ENCODE peak calls at places on chromosomes 16 and 17, in eight cellular contexts. One of them, this sample, is unnamed.

GRCh38 chr17:78991906-78992532 is 12.3 kb upstream of the LGALS3BP start:
- DNase-seq in T-helper 17 cell: no peak
- DNase-seq in IMR-90: no peak
- DNase-seq in stimulated activated CD8-positive, alpha-beta memory T cell treated with anti-CD3 and anti-CD28 coated beads, Interleukin-4, amount 100 ng/mL, for 1 hour: no peak
- DNase-seq in stimulated activated CD4-positive, alpha-beta T cell treated with anti-CD3 and anti-CD28 coated beads, TNF-alpha, amount 100 ng/mL, for 4 hours: no peak
- DNase-seq in colonic mucosa: no peak
- DNase-seq in mucosa of descending colon: peak
- DNase-seq in natural killer cell: no peak
- DNase-seq in this sample: no peak

GRCh38 chr17:61451538-61452300 is 503 bp upstream of the TBX4 start:
- DNase-seq in T-helper 17 cell: no peak
- DNase-seq in IMR-90: no peak
- DNase-seq in stimulated activated CD8-positive, alpha-beta memory T cell treated with anti-CD3 and anti-CD28 coated beads, Interleukin-4, amount 100 ng/mL, for 1 hour: no peak
- DNase-seq in stimulated activated CD4-positive, alpha-beta T cell treated with anti-CD3 and anti-CD28 coated beads, TNF-alpha, amount 100 ng/mL, for 4 hours: no peak
- DNase-seq in colonic mucosa: no peak
- DNase-seq in mucosa of descending colon: no peak
- DNase-seq in natural killer cell: no peak
- DNase-seq in this sample: no peak

GRCh38 chr16:81636298-81636960 is 142.7 kb upstream of the PLCG2 start:
- DNase-seq in T-helper 17 cell: no peak
- DNase-seq in IMR-90: no peak
- DNase-seq in stimulated activated CD8-positive, alpha-beta memory T cell treated with anti-CD3 and anti-CD28 coated beads, Interleukin-4, amount 100 ng/mL, for 1 hour: no peak
- DNase-seq in stimulated activated CD4-positive, alpha-beta T cell treated with anti-CD3 and anti-CD28 coated beads, TNF-alpha, amount 100 ng/mL, for 4 hours: no peak
- DNase-seq in colonic mucosa: no peak
- DNase-seq in mucosa of descending colon: no peak
- DNase-seq in natural killer cell: no peak
- DNase-seq in this sample: no peak

GRCh38 chr17:36592316-36592710 is 634 bp downstream of the DHRS11 start:
- DNase-seq in T-helper 17 cell: no peak
- DNase-seq in IMR-90: no peak
- DNase-seq in stimulated activated CD8-positive, alpha-beta memory T cell treated with anti-CD3 and anti-CD28 coated beads, Interleukin-4, amount 100 ng/mL, for 1 hour: no peak
- DNase-seq in stimulated activated CD4-positive, alpha-beta T cell treated with anti-CD3 and anti-CD28 coated beads, TNF-alpha, amount 100 ng/mL, for 4 hours: no peak
- DNase-seq in colonic mucosa: peak
- DNase-seq in mucosa of descending colon: peak
- DNase-seq in natural killer cell: no peak
- DNase-seq in this sample: no peak

GRCh38 chr17:30158896-30159625 is 42.4 kb downstream of the NSRP1 start:
- DNase-seq in T-helper 17 cell: no peak
- DNase-seq in IMR-90: no peak
- DNase-seq in stimulated activated CD8-positive, alpha-beta memory T cell treated with anti-CD3 and anti-CD28 coated beads, Interleukin-4, amount 100 ng/mL, for 1 hour: no peak
- DNase-seq in stimulated activated CD4-positive, alpha-beta T cell treated with anti-CD3 and anti-CD28 coated beads, TNF-alpha, amount 100 ng/mL, for 4 hours: no peak
- DNase-seq in colonic mucosa: no peak
- DNase-seq in mucosa of descending colon: no peak
- DNase-seq in natural killer cell: no peak
- DNase-seq in this sample: no peak

GRCh38 chr16:16092925-16093624 is 130.2 kb downstream of the ABCC6 start:
- DNase-seq in T-helper 17 cell: no peak
- DNase-seq in IMR-90: peak
- DNase-seq in stimulated activated CD8-positive, alpha-beta memory T cell treated with anti-CD3 and anti-CD28 coated beads, Interleukin-4, amount 100 ng/mL, for 1 hour: no peak
- DNase-seq in stimulated activated CD4-positive, alpha-beta T cell treated with anti-CD3 and anti-CD28 coated beads, TNF-alpha, amount 100 ng/mL, for 4 hours: no peak
- DNase-seq in colonic mucosa: no peak
- DNase-seq in mucosa of descending colon: peak
- DNase-seq in natural killer cell: no peak
- DNase-seq in this sample: peak

GRCh38 chr16:17211797-17212196 is 259.0 kb downstream of the XYLT1 start:
- DNase-seq in T-helper 17 cell: no peak
- DNase-seq in IMR-90: no peak
- DNase-seq in stimulated activated CD8-positive, alpha-beta memory T cell treated with anti-CD3 and anti-CD28 coated beads, Interleukin-4, amount 100 ng/mL, for 1 hour: no peak
- DNase-seq in stimulated activated CD4-positive, alpha-beta T cell treated with anti-CD3 and anti-CD28 coated beads, TNF-alpha, amount 100 ng/mL, for 4 hours: peak
- DNase-seq in colonic mucosa: no peak
- DNase-seq in mucosa of descending colon: peak
- DNase-seq in natural killer cell: no peak
- DNase-seq in this sample: no peak

GRCh38 chr16:46801428-46802049 is 29.4 kb downstream of the C16orf87 start:
- DNase-seq in T-helper 17 cell: no peak
- DNase-seq in IMR-90: peak
- DNase-seq in stimulated activated CD8-positive, alpha-beta memory T cell treated with anti-CD3 and anti-CD28 coated beads, Interleukin-4, amount 100 ng/mL, for 1 hour: no peak
- DNase-seq in stimulated activated CD4-positive, alpha-beta T cell treated with anti-CD3 and anti-CD28 coated beads, TNF-alpha, amount 100 ng/mL, for 4 hours: no peak
- DNase-seq in colonic mucosa: no peak
- DNase-seq in mucosa of descending colon: no peak
- DNase-seq in natural killer cell: no peak
- DNase-seq in this sample: peak

GRCh38 chr17:46190763-46191162 is 2.5 kb downstream of the KANSL1 start:
- DNase-seq in T-helper 17 cell: no peak
- DNase-seq in IMR-90: peak
- DNase-seq in stimulated activated CD8-positive, alpha-beta memory T cell treated with anti-CD3 and anti-CD28 coated beads, Interleukin-4, amount 100 ng/mL, for 1 hour: no peak
- DNase-seq in stimulated activated CD4-positive, alpha-beta T cell treated with anti-CD3 and anti-CD28 coated beads, TNF-alpha, amount 100 ng/mL, for 4 hours: no peak
- DNase-seq in colonic mucosa: no peak
- DNase-seq in mucosa of descending colon: no peak
- DNase-seq in natural killer cell: no peak
- DNase-seq in this sample: peak

GRCh38 chr17:68403122-68403521 is 54.2 kb downstream of the WIPI1 start:
- DNase-seq in T-helper 17 cell: no peak
- DNase-seq in IMR-90: no peak
- DNase-seq in stimulated activated CD8-positive, alpha-beta memory T cell treated with anti-CD3 and anti-CD28 coated beads, Interleukin-4, amount 100 ng/mL, for 1 hour: no peak
- DNase-seq in stimulated activated CD4-positive, alpha-beta T cell treated with anti-CD3 and anti-CD28 coated beads, TNF-alpha, amount 100 ng/mL, for 4 hours: no peak
- DNase-seq in colonic mucosa: no peak
- DNase-seq in mucosa of descending colon: no peak
- DNase-seq in natural killer cell: no peak
- DNase-seq in this sample: no peak

GRCh38 chr17:58322581-58323419 is 5.8 kb downstream of the TSPOAP1 start:
- DNase-seq in T-helper 17 cell: no peak
- DNase-seq in IMR-90: no peak
- DNase-seq in stimulated activated CD8-positive, alpha-beta memory T cell treated with anti-CD3 and anti-CD28 coated beads, Interleukin-4, amount 100 ng/mL, for 1 hour: no peak
- DNase-seq in stimulated activated CD4-positive, alpha-beta T cell treated with anti-CD3 and anti-CD28 coated beads, TNF-alpha, amount 100 ng/mL, for 4 hours: no peak
- DNase-seq in colonic mucosa: no peak
- DNase-seq in mucosa of descending colon: no peak
- DNase-seq in natural killer cell: no peak
- DNase-seq in this sample: no peak

GRCh38 chr16:87830673-87831420 is 38.5 kb downstream of the SLC7A5 start:
- DNase-seq in T-helper 17 cell: no peak
- DNase-seq in IMR-90: no peak
- DNase-seq in stimulated activated CD8-positive, alpha-beta memory T cell treated with anti-CD3 and anti-CD28 coated beads, Interleukin-4, amount 100 ng/mL, for 1 hour: no peak
- DNase-seq in stimulated activated CD4-positive, alpha-beta T cell treated with anti-CD3 and anti-CD28 coated beads, TNF-alpha, amount 100 ng/mL, for 4 hours: peak
- DNase-seq in colonic mucosa: no peak
- DNase-seq in mucosa of descending colon: no peak
- DNase-seq in natural killer cell: no peak
- DNase-seq in this sample: no peak

GRCh38 chr17:48928876-48929811 is 15.5 kb downstream of the SNF8 start:
- DNase-seq in T-helper 17 cell: no peak
- DNase-seq in IMR-90: no peak
- DNase-seq in stimulated activated CD8-positive, alpha-beta memory T cell treated with anti-CD3 and anti-CD28 coated beads, Interleukin-4, amount 100 ng/mL, for 1 hour: no peak
- DNase-seq in stimulated activated CD4-positive, alpha-beta T cell treated with anti-CD3 and anti-CD28 coated beads, TNF-alpha, amount 100 ng/mL, for 4 hours: no peak
- DNase-seq in colonic mucosa: no peak
- DNase-seq in mucosa of descending colon: no peak
- DNase-seq in natural killer cell: no peak
- DNase-seq in this sample: peak

GRCh38 chr16:46850619-46851555 is 19.9 kb upstream of the C16orf87 start:
- DNase-seq in T-helper 17 cell: no peak
- DNase-seq in IMR-90: no peak
- DNase-seq in stimulated activated CD8-positive, alpha-beta memory T cell treated with anti-CD3 and anti-CD28 coated beads, Interleukin-4, amount 100 ng/mL, for 1 hour: no peak
- DNase-seq in stimulated activated CD4-positive, alpha-beta T cell treated with anti-CD3 and anti-CD28 coated beads, TNF-alpha, amount 100 ng/mL, for 4 hours: no peak
- DNase-seq in colonic mucosa: no peak
- DNase-seq in mucosa of descending colon: peak
- DNase-seq in natural killer cell: no peak
- DNase-seq in this sample: no peak

GRCh38 chr17:55642741-55643140 is 79.9 kb downstream of the TMEM100 start:
- DNase-seq in T-helper 17 cell: no peak
- DNase-seq in IMR-90: no peak
- DNase-seq in stimulated activated CD8-positive, alpha-beta memory T cell treated with anti-CD3 and anti-CD28 coated beads, Interleukin-4, amount 100 ng/mL, for 1 hour: no peak
- DNase-seq in stimulated activated CD4-positive, alpha-beta T cell treated with anti-CD3 and anti-CD28 coated beads, TNF-alpha, amount 100 ng/mL, for 4 hours: no peak
- DNase-seq in colonic mucosa: no peak
- DNase-seq in mucosa of descending colon: no peak
- DNase-seq in natural killer cell: no peak
- DNase-seq in this sample: no peak

GRCh38 chr17:51479303-51479702 is 219.0 kb downstream of the UTP18 start:
- DNase-seq in T-helper 17 cell: no peak
- DNase-seq in IMR-90: no peak
- DNase-seq in stimulated activated CD8-positive, alpha-beta memory T cell treated with anti-CD3 and anti-CD28 coated beads, Interleukin-4, amount 100 ng/mL, for 1 hour: no peak
- DNase-seq in stimulated activated CD4-positive, alpha-beta T cell treated with anti-CD3 and anti-CD28 coated beads, TNF-alpha, amount 100 ng/mL, for 4 hours: no peak
- DNase-seq in colonic mucosa: no peak
- DNase-seq in mucosa of descending colon: no peak
- DNase-seq in natural killer cell: no peak
- DNase-seq in this sample: no peak

GRCh38 chr17:9259419-9259818 is 238.1 kb downstream of the NTN1 start:
- DNase-seq in T-helper 17 cell: no peak
- DNase-seq in IMR-90: no peak
- DNase-seq in stimulated activated CD8-positive, alpha-beta memory T cell treated with anti-CD3 and anti-CD28 coated beads, Interleukin-4, amount 100 ng/mL, for 1 hour: no peak
- DNase-seq in stimulated activated CD4-positive, alpha-beta T cell treated with anti-CD3 and anti-CD28 coated beads, TNF-alpha, amount 100 ng/mL, for 4 hours: no peak
- DNase-seq in colonic mucosa: no peak
- DNase-seq in mucosa of descending colon: no peak
- DNase-seq in natural killer cell: no peak
- DNase-seq in this sample: no peak

GRCh38 chr16:31071861-31072260 is 2.2 kb downstream of the ZNF668 start:
- DNase-seq in T-helper 17 cell: no peak
- DNase-seq in IMR-90: peak
- DNase-seq in stimulated activated CD8-positive, alpha-beta memory T cell treated with anti-CD3 and anti-CD28 coated beads, Interleukin-4, amount 100 ng/mL, for 1 hour: no peak
- DNase-seq in stimulated activated CD4-positive, alpha-beta T cell treated with anti-CD3 and anti-CD28 coated beads, TNF-alpha, amount 100 ng/mL, for 4 hours: no peak
- DNase-seq in colonic mucosa: no peak
- DNase-seq in mucosa of descending colon: peak
- DNase-seq in natural killer cell: no peak
- DNase-seq in this sample: peak

GRCh38 chr16:11251525-11252481 is 4.2 kb downstream of the SOCS1 start:
- DNase-seq in T-helper 17 cell: peak
- DNase-seq in IMR-90: peak
- DNase-seq in stimulated activated CD8-positive, alpha-beta memory T cell treated with anti-CD3 and anti-CD28 coated beads, Interleukin-4, amount 100 ng/mL, for 1 hour: peak
- DNase-seq in stimulated activated CD4-positive, alpha-beta T cell treated with anti-CD3 and anti-CD28 coated beads, TNF-alpha, amount 100 ng/mL, for 4 hours: peak
- DNase-seq in colonic mucosa: no peak
- DNase-seq in mucosa of descending colon: peak
- DNase-seq in natural killer cell: peak
- DNase-seq in this sample: peak

GRCh38 chr17:70357196-70357595 is 187.9 kb downstream of the KCNJ2 start:
- DNase-seq in T-helper 17 cell: no peak
- DNase-seq in IMR-90: no peak
- DNase-seq in stimulated activated CD8-positive, alpha-beta memory T cell treated with anti-CD3 and anti-CD28 coated beads, Interleukin-4, amount 100 ng/mL, for 1 hour: no peak
- DNase-seq in stimulated activated CD4-positive, alpha-beta T cell treated with anti-CD3 and anti-CD28 coated beads, TNF-alpha, amount 100 ng/mL, for 4 hours: no peak
- DNase-seq in colonic mucosa: no peak
- DNase-seq in mucosa of descending colon: no peak
- DNase-seq in natural killer cell: no peak
- DNase-seq in this sample: peak

GRCh38 chr16:83899272-83899897 is 470 bp downstream of the MLYCD start:
- DNase-seq in T-helper 17 cell: peak
- DNase-seq in IMR-90: peak
- DNase-seq in stimulated activated CD8-positive, alpha-beta memory T cell treated with anti-CD3 and anti-CD28 coated beads, Interleukin-4, amount 100 ng/mL, for 1 hour: no peak
- DNase-seq in stimulated activated CD4-positive, alpha-beta T cell treated with anti-CD3 and anti-CD28 coated beads, TNF-alpha, amount 100 ng/mL, for 4 hours: peak
- DNase-seq in colonic mucosa: peak
- DNase-seq in mucosa of descending colon: peak
- DNase-seq in natural killer cell: peak
- DNase-seq in this sample: peak

GRCh38 chr17:46061435-46061834 is 62.4 kb downstream of the STH start:
- DNase-seq in T-helper 17 cell: no peak
- DNase-seq in IMR-90: no peak
- DNase-seq in stimulated activated CD8-positive, alpha-beta memory T cell treated with anti-CD3 and anti-CD28 coated beads, Interleukin-4, amount 100 ng/mL, for 1 hour: no peak
- DNase-seq in stimulated activated CD4-positive, alpha-beta T cell treated with anti-CD3 and anti-CD28 coated beads, TNF-alpha, amount 100 ng/mL, for 4 hours: no peak
- DNase-seq in colonic mucosa: no peak
- DNase-seq in mucosa of descending colon: no peak
- DNase-seq in natural killer cell: no peak
- DNase-seq in this sample: no peak

GRCh38 chr16:25110392-25110947 is 1.1 kb upstream of the LCMT1 start:
- DNase-seq in T-helper 17 cell: no peak
- DNase-seq in IMR-90: no peak
- DNase-seq in stimulated activated CD8-positive, alpha-beta memory T cell treated with anti-CD3 and anti-CD28 coated beads, Interleukin-4, amount 100 ng/mL, for 1 hour: no peak
- DNase-seq in stimulated activated CD4-positive, alpha-beta T cell treated with anti-CD3 and anti-CD28 coated beads, TNF-alpha, amount 100 ng/mL, for 4 hours: no peak
- DNase-seq in colonic mucosa: no peak
- DNase-seq in mucosa of descending colon: no peak
- DNase-seq in natural killer cell: no peak
- DNase-seq in this sample: peak

GRCh38 chr17:44607836-44608690 is 48.2 kb upstream of the MEIOC start:
- DNase-seq in T-helper 17 cell: no peak
- DNase-seq in IMR-90: peak
- DNase-seq in stimulated activated CD8-positive, alpha-beta memory T cell treated with anti-CD3 and anti-CD28 coated beads, Interleukin-4, amount 100 ng/mL, for 1 hour: no peak
- DNase-seq in stimulated activated CD4-positive, alpha-beta T cell treated with anti-CD3 and anti-CD28 coated beads, TNF-alpha, amount 100 ng/mL, for 4 hours: no peak
- DNase-seq in colonic mucosa: no peak
- DNase-seq in mucosa of descending colon: no peak
- DNase-seq in natural killer cell: no peak
- DNase-seq in this sample: peak

GRCh38 chr17:17523001-17523713 is 27.0 kb upstream of the RASD1 start:
- DNase-seq in T-helper 17 cell: no peak
- DNase-seq in IMR-90: no peak
- DNase-seq in stimulated activated CD8-positive, alpha-beta memory T cell treated with anti-CD3 and anti-CD28 coated beads, Interleukin-4, amount 100 ng/mL, for 1 hour: no peak
- DNase-seq in stimulated activated CD4-positive, alpha-beta T cell treated with anti-CD3 and anti-CD28 coated beads, TNF-alpha, amount 100 ng/mL, for 4 hours: no peak
- DNase-seq in colonic mucosa: no peak
- DNase-seq in mucosa of descending colon: no peak
- DNase-seq in natural killer cell: no peak
- DNase-seq in this sample: no peak

GRCh38 chr16:81366316-81366932 is 51.7 kb downstream of the GAN start:
- DNase-seq in T-helper 17 cell: no peak
- DNase-seq in IMR-90: peak
- DNase-seq in stimulated activated CD8-positive, alpha-beta memory T cell treated with anti-CD3 and anti-CD28 coated beads, Interleukin-4, amount 100 ng/mL, for 1 hour: no peak
- DNase-seq in stimulated activated CD4-positive, alpha-beta T cell treated with anti-CD3 and anti-CD28 coated beads, TNF-alpha, amount 100 ng/mL, for 4 hours: no peak
- DNase-seq in colonic mucosa: no peak
- DNase-seq in mucosa of descending colon: peak
- DNase-seq in natural killer cell: no peak
- DNase-seq in this sample: peak

GRCh38 chr16:66741131-66741900 is 10.1 kb downstream of the DYNC1LI2 start:
- DNase-seq in T-helper 17 cell: no peak
- DNase-seq in IMR-90: peak
- DNase-seq in stimulated activated CD8-positive, alpha-beta memory T cell treated with anti-CD3 and anti-CD28 coated beads, Interleukin-4, amount 100 ng/mL, for 1 hour: no peak
- DNase-seq in stimulated activated CD4-positive, alpha-beta T cell treated with anti-CD3 and anti-CD28 coated beads, TNF-alpha, amount 100 ng/mL, for 4 hours: no peak
- DNase-seq in colonic mucosa: peak
- DNase-seq in mucosa of descending colon: peak
- DNase-seq in natural killer cell: no peak
- DNase-seq in this sample: peak

GRCh38 chr17:78122221-78122990 is 6.1 kb downstream of the TMC6 start:
- DNase-seq in T-helper 17 cell: no peak
- DNase-seq in IMR-90: no peak
- DNase-seq in stimulated activated CD8-positive, alpha-beta memory T cell treated with anti-CD3 and anti-CD28 coated beads, Interleukin-4, amount 100 ng/mL, for 1 hour: no peak
- DNase-seq in stimulated activated CD4-positive, alpha-beta T cell treated with anti-CD3 and anti-CD28 coated beads, TNF-alpha, amount 100 ng/mL, for 4 hours: no peak
- DNase-seq in colonic mucosa: no peak
- DNase-seq in mucosa of descending colon: no peak
- DNase-seq in natural killer cell: no peak
- DNase-seq in this sample: no peak

GRCh38 chr17:79942591-79943353 is 92.9 kb downstream of the TBC1D16 start:
- DNase-seq in T-helper 17 cell: no peak
- DNase-seq in IMR-90: peak
- DNase-seq in stimulated activated CD8-positive, alpha-beta memory T cell treated with anti-CD3 and anti-CD28 coated beads, Interleukin-4, amount 100 ng/mL, for 1 hour: no peak
- DNase-seq in stimulated activated CD4-positive, alpha-beta T cell treated with anti-CD3 and anti-CD28 coated beads, TNF-alpha, amount 100 ng/mL, for 4 hours: no peak
- DNase-seq in colonic mucosa: no peak
- DNase-seq in mucosa of descending colon: no peak
- DNase-seq in natural killer cell: no peak
- DNase-seq in this sample: peak

GRCh38 chr16:29925173-29925804 is 737 bp downstream of the KCTD13 start:
- DNase-seq in T-helper 17 cell: no peak
- DNase-seq in IMR-90: no peak
- DNase-seq in stimulated activated CD8-positive, alpha-beta memory T cell treated with anti-CD3 and anti-CD28 coated beads, Interleukin-4, amount 100 ng/mL, for 1 hour: no peak
- DNase-seq in stimulated activated CD4-positive, alpha-beta T cell treated with anti-CD3 and anti-CD28 coated beads, TNF-alpha, amount 100 ng/mL, for 4 hours: no peak
- DNase-seq in colonic mucosa: peak
- DNase-seq in mucosa of descending colon: no peak
- DNase-seq in natural killer cell: no peak
- DNase-seq in this sample: no peak

GRCh38 chr16:1093284-1094123 is 2.5 kb downstream of the C1QTNF8 start:
- DNase-seq in T-helper 17 cell: no peak
- DNase-seq in IMR-90: no peak
- DNase-seq in stimulated activated CD8-positive, alpha-beta memory T cell treated with anti-CD3 and anti-CD28 coated beads, Interleukin-4, amount 100 ng/mL, for 1 hour: no peak
- DNase-seq in stimulated activated CD4-positive, alpha-beta T cell treated with anti-CD3 and anti-CD28 coated beads, TNF-alpha, amount 100 ng/mL, for 4 hours: no peak
- DNase-seq in colonic mucosa: no peak
- DNase-seq in mucosa of descending colon: no peak
- DNase-seq in natural killer cell: no peak
- DNase-seq in this sample: no peak

GRCh38 chr16:30187971-30188561 is 4.7 kb downstream of the CORO1A start:
- DNase-seq in T-helper 17 cell: no peak
- DNase-seq in IMR-90: no peak
- DNase-seq in stimulated activated CD8-positive, alpha-beta memory T cell treated with anti-CD3 and anti-CD28 coated beads, Interleukin-4, amount 100 ng/mL, for 1 hour: no peak
- DNase-seq in stimulated activated CD4-positive, alpha-beta T cell treated with anti-CD3 and anti-CD28 coated beads, TNF-alpha, amount 100 ng/mL, for 4 hours: no peak
- DNase-seq in colonic mucosa: no peak
- DNase-seq in mucosa of descending colon: peak
- DNase-seq in natural killer cell: no peak
- DNase-seq in this sample: no peak

GRCh38 chr17:81090361-81091133 is 55.6 kb downstream of the BAIAP2 start:
- DNase-seq in T-helper 17 cell: peak
- DNase-seq in IMR-90: no peak
- DNase-seq in stimulated activated CD8-positive, alpha-beta memory T cell treated with anti-CD3 and anti-CD28 coated beads, Interleukin-4, amount 100 ng/mL, for 1 hour: no peak
- DNase-seq in stimulated activated CD4-positive, alpha-beta T cell treated with anti-CD3 and anti-CD28 coated beads, TNF-alpha, amount 100 ng/mL, for 4 hours: no peak
- DNase-seq in colonic mucosa: peak
- DNase-seq in mucosa of descending colon: peak
- DNase-seq in natural killer cell: no peak
- DNase-seq in this sample: peak

GRCh38 chr16:75219838-75220237 is 1.1 kb downstream of the CTRB1 start:
- DNase-seq in T-helper 17 cell: no peak
- DNase-seq in IMR-90: no peak
- DNase-seq in stimulated activated CD8-positive, alpha-beta memory T cell treated with anti-CD3 and anti-CD28 coated beads, Interleukin-4, amount 100 ng/mL, for 1 hour: no peak
- DNase-seq in stimulated activated CD4-positive, alpha-beta T cell treated with anti-CD3 and anti-CD28 coated beads, TNF-alpha, amount 100 ng/mL, for 4 hours: no peak
- DNase-seq in colonic mucosa: no peak
- DNase-seq in mucosa of descending colon: no peak
- DNase-seq in natural killer cell: no peak
- DNase-seq in this sample: no peak

This sample was measured in fibroblast of lung.